ENCODE peak calls at places on chromosomes 11 and 22, in five cellular contexts. E, T, W, F and D are unnamed samples.

GRCh38 chr11:62108971-62109391 is 14.8 kb upstream of the INCENP start:
- DNase-seq in E (no peak), T (peak; percentile 53), W (no peak), F (no peak), D (no peak)

GRCh38 chr22:37416806-37417205 is 10.5 kb downstream of the ELFN2 start:
- DNase-seq in E (no peak), T (no peak), W (no peak), F (no peak), D (no peak)

GRCh38 chr11:103413266-103413888 is 304.2 kb downstream of the DYNC2H1 start:
- DNase-seq in E (no peak), T (no peak), W (no peak), F (no peak), D (no peak)

GRCh38 chr22:17471901-17472566 is 91.3 kb upstream of the SLC25A18 start:
- DNase-seq in E (no peak), T (no peak), W (no peak), F (peak; percentile 23), D (peak; percentile 39)

GRCh38 chr22:41603873-41604332 is 14.3 kb upstream of the PMM1 start:
- DNase-seq in E (no peak), T (no peak), W (no peak), F (no peak), D (no peak)

GRCh38 chr11:120132645-120133185 is 5.2 kb downstream of the TRIM29 start:
- DNase-seq in E (peak; percentile 13), T (no peak), W (no peak), F (no peak), D (no peak)

GRCh38 chr11:69644071-69644961 is 3.4 kb downstream of the CCND1 start:
- DNase-seq in E (no peak), T (peak; percentile 80), W (no peak), F (no peak), D (no peak)

GRCh38 chr11:74681686-74682651 is 49.3 kb downstream of the CHRDL2 start:
- DNase-seq in E (peak; percentile 14), T (no peak), W (no peak), F (no peak), D (no peak)

GRCh38 chr11:64888761-64889511 is 10.5 kb upstream of the EHD1 start:
- DNase-seq in E (no peak), T (no peak), W (no peak), F (peak; percentile 71), D (no peak)

GRCh38 chr11:76744186-76745058 is 38.7 kb upstream of the TSKU start:
- DNase-seq in E (no peak), T (peak; percentile 13), W (no peak), F (peak; percentile 25), D (no peak)

GRCh38 chr22:36899498-36899897 is 13.9 kb upstream of the CSF2RB start:
- DNase-seq in E (no peak), T (no peak), W (no peak), F (no peak), D (no peak)

GRCh38 chr22:45616432-45616831 is 55.2 kb upstream of the ATXN10 start:
- DNase-seq in E (no peak), T (no peak), W (no peak), F (no peak), D (no peak)

GRCh38 chr11:29310016-29310415 is 706.8 kb downstream of the KCNA4 start:
- DNase-seq in E (no peak), T (peak; percentile 54), W (no peak), F (peak; percentile 20), D (no peak)

GRCh38 chr11:55847453-55847852 is 8.9 kb downstream of the OR5D16 start:
- DNase-seq in E (no peak), T (no peak), W (no peak), F (no peak), D (no peak)

GRCh38 chr11:122159173-122159701 is 43.2 kb upstream of the BLID start:
- DNase-seq in E (no peak), T (peak; percentile 66), W (no peak), F (no peak), D (no peak)

GRCh38 chr11:115653926-115654325 is 149.7 kb upstream of the CADM1 start:
- DNase-seq in E (no peak), T (no peak), W (no peak), F (peak; percentile 12), D (no peak)

GRCh38 chr11:73248526-73249185 is 23.5 kb upstream of the P2RY6 start:
- DNase-seq in E (peak; percentile 11), T (no peak), W (no peak), F (no peak), D (no peak)

GRCh38 chr11:73249858-73250773 is 22.0 kb upstream of the P2RY6 start:
- DNase-seq in E (peak; percentile 21), T (no peak), W (no peak), F (peak; percentile 42), D (no peak)

GRCh38 chr11:73252577-73253191 is 19.5 kb upstream of the P2RY6 start:
- DNase-seq in E (peak; percentile 39), T (no peak), W (no peak), F (no peak), D (no peak)

GRCh38 chr11:73246303-73246702 is 25.8 kb upstream of the P2RY6 start:
- DNase-seq in E (peak; percentile 0), T (no peak), W (no peak), F (no peak), D (no peak)

DNA sequence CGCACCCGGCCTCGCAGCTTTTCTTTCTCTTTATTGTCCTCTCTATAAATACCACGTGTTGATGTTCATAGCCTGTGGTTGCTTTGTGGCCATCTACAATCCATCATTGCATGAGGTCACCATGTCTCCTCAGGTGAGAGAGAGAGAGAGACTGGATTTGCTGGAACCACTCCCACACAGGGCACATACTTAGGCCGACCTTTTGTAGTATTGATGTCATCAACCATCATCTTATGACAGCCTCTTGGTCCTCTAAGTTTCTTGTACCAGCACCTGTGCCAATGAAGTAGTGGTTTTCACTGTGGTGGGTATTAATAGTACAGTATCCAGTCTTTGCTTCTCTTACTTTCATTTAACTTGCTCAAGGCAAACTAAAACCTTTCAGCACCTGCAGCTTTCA is 22.8 kb upstream of the P2RY6 start:
- DNase-seq in E (peak; percentile 8), T (no peak), W (no peak), F (peak; percentile 82), D (no peak)
- H3K4me1 ChIP-seq in E (peaks cover 4% of the 10 kb centered on the region), T (peaks cover 1% of the 10 kb centered on the region), W (no peaks in the 10 kb centered on the region), F (peaks cover 23% of the 10 kb centered on the region), D (peaks cover 2% of the 10 kb centered on the region)

GRCh38 chr11:90930252-90930651 is 707.4 kb upstream of the CHORDC1 start:
- DNase-seq in E (no peak), T (no peak), W (no peak), F (no peak), D (no peak)
- H2BK12ac ChIP-seq in E (no peak overlapping the region), T (no peak overlapping the region), W (no peak overlapping the region), F (no peak overlapping the region), D (no peak overlapping the region)

GRCh38 chr11:130637566-130637965 is 189.1 kb downstream of the ADAMTS15 start:
- DNase-seq in E (no peak), T (no peak), W (no peak), F (no peak), D (no peak)
- H3K4me1 ChIP-seq in E (no peaks in the 10 kb centered on the region), T (peaks cover 25% of the 10 kb centered on the region), W (no peaks in the 10 kb centered on the region), F (peaks cover 5% of the 10 kb centered on the region), D (peaks cover 3% of the 10 kb centered on the region)

DNA sequence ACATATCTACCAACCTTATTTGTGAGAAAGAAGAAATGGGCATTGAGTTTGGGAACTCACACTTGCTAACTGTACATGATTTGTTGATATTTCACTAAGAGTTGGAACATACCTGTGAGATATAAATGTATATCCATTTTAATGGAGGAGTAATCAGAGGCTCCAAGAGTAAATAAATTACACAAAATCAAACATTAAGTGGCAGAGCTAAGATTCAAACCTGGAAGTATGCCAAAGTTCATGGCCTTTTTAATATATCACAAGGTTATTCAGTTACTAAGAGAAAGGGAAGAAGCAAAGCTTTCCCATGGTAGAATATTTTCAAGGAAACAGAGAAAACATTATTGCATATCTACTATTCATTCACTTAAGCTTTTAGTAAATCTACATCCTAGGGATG is 1641.1 kb downstream of the FAM181B start:
- DNase-seq in E (no peak), T (no peak), W (no peak), F (no peak), D (no peak)
- H2BK12ac ChIP-seq in E (no peak overlapping the region), T (no peak overlapping the region), W (no peak overlapping the region), F (no peak overlapping the region), D (no peak overlapping the region)

GRCh38 chr22:42686756-42687491 is 33.7 kb downstream of the A4GALT start:
- DNase-seq in E (no peak), T (no peak), W (no peak), F (peak; percentile 71), D (no peak)
- H3K4me1 ChIP-seq in E (no peaks in the 10 kb centered on the region), T (peaks cover 46% of the 10 kb centered on the region), W (no peaks in the 10 kb centered on the region), F (peaks cover 12% of the 10 kb centered on the region), D (peaks cover 12% of the 10 kb centered on the region)

GRCh38 chr11:118128310-118128709 is 24.3 kb downstream of the SCN4B start:
- DNase-seq in E (no peak), T (no peak), W (no peak), F (no peak), D (no peak)
- H2BK12ac ChIP-seq in E (no peak overlapping the region), T (no peak overlapping the region), W (no peak overlapping the region), F (no peak overlapping the region), D (no peak overlapping the region)

DNA sequence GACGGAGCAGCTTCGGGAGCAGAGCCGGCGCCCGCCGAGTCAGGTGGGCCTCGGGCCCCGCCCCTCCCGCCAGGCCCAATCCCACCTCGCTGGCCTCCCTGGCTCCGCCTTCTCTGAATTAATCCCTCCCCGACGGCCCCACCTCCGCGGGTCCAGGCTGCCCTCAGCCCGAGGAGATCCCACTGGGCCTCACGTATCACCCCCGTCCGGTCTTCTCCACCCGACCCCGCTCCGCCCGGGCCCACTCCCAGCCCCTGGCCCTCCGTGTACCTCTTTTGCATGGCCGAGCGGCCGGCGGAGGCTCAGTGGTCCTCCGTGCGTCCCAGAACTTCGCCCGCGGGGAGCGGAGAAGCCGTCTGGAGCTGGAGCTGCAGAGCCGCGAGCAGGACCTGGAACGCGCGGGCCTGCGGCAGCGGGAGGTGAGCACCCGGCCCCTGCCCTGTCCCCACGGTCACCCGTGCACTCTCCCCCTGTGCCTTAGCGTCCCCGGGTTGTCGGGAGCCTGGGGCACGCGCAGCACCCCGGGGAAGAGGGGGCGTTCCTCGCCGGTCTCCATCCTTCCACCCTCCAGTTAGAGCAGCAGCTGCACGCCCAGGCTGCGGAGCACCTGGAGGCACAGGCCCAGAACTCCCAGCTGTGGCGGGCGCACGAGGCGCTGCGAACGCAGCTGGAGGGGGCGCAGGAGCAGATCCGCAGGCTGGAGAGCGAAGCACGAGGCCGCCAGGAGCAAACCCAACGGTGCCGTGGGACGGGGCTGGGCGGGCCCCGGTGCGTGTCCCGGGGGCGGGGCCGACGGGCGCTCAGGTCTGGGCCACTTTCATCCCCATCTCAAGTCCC is 2.2 kb upstream of the CD151 start:
- DNase-seq in E (peak; percentile 92), T (peak; percentile 79), W (no peak), F (peak; percentile 65), D (no peak)
- H3K4me1 ChIP-seq in E (no peaks in the 10 kb centered on the region), T (peaks cover 77% of the 10 kb centered on the region), W (no peaks in the 10 kb centered on the region), F (peaks cover 52% of the 10 kb centered on the region), D (peaks cover 59% of the 10 kb centered on the region)

GRCh38 chr22:22598144-22598543 is 39.1 kb upstream of the PRAME start:
- DNase-seq in E (no peak), T (no peak), W (no peak), F (no peak), D (no peak)
- H2BK12ac ChIP-seq in E (no peak overlapping the region), T (no peak overlapping the region), W (no peak overlapping the region), F (no peak overlapping the region), D (no peak overlapping the region)

DNA sequence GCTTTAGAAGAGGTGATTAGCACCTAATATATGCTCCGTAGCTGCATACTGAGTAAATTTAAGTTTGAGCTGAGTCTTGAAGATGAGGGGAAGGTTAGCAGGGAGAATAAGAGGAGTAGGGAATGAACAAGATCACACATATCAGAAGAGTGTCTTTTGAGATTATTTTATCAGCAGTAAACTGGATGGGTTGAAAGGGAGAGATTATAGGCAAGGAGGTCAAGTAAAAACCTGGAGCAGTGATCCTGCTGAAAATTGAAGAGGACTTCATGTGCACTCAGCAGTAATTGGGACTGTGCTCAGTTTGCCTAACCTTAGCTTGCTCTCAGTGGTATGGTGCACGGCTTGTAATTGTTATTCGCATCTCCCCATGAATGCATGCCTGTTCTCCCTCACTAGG is 79.5 kb upstream of the PICALM start:
- DNase-seq in E (no peak), T (no peak), W (no peak), F (no peak), D (no peak)
- H3K4me1 ChIP-seq in E (peaks cover 4% of the 10 kb centered on the region), T (peaks cover 18% of the 10 kb centered on the region), W (peaks cover 5% of the 10 kb centered on the region), F (peaks cover 8% of the 10 kb centered on the region), D (peaks cover 11% of the 10 kb centered on the region)